ENCODE peak calls at places on chromosomes 4 and X, in five cellular contexts. One of them, this sample, is unnamed.

GRCh38 chrX:125405339-125405738 is 85.7 kb downstream of the TEX13C start:
- DNase-seq in K562: no peak
- DNase-seq in HepG2: no peak
- DNase-seq in GM12878: no peak
- DNase-seq in A549: no peak
- DNase-seq in this sample: no peak

GRCh38 chr4:38659346-38659745 is 4.7 kb upstream of the KLF3 start:
- DNase-seq in HepG2: no peak
- DNase-seq in A549: no peak
- DNase-seq in K562: no peak
- DNase-seq in GM12878: no peak
- DNase-seq in this sample: no peak

GRCh38 chrX:107818900-107819521 is 6.7 kb upstream of the MID2 start:
- DNase-seq in HepG2: no peak
- DNase-seq in GM12878: no peak
- DNase-seq in K562: no peak
- DNase-seq in A549: no peak
- DNase-seq in this sample: peak

GRCh38 chr4:972651-973424 is 531 bp downstream of the DGKQ start:
- DNase-seq in A549: no peak
- DNase-seq in K562: peak
- DNase-seq in HepG2: no peak
- DNase-seq in GM12878: no peak
- DNase-seq in this sample: peak

GRCh38 chrX:54066841-54067240 is 22.6 kb upstream of the PHF8 start:
- DNase-seq in HepG2: no peak
- DNase-seq in A549: no peak
- DNase-seq in K562: no peak
- DNase-seq in GM12878: no peak
- DNase-seq in this sample: no peak

GRCh38 chr4:22515888-22516541 is at the start of gene ADGRA3:
- DNase-seq in HepG2: peak
- DNase-seq in K562: peak
- DNase-seq in A549: peak
- DNase-seq in GM12878: no peak
- DNase-seq in this sample: peak

GRCh38 chr4:169048867-169049266 is 38.8 kb upstream of the CBR4 start:
- DNase-seq in A549: no peak
- DNase-seq in HepG2: no peak
- DNase-seq in K562: no peak
- DNase-seq in GM12878: no peak
- DNase-seq in this sample: no peak

GRCh38 chrX:154458954-154459829 is 1.1 kb downstream of the PLXNA3 start:
- DNase-seq in K562: no peak
- DNase-seq in GM12878: no peak
- DNase-seq in HepG2: no peak
- DNase-seq in A549: no peak
- DNase-seq in this sample: no peak

GRCh38 chr4:135256111-135256510 is 1054.5 kb upstream of the PABPC4L start:
- DNase-seq in A549: no peak
- DNase-seq in GM12878: no peak
- DNase-seq in HepG2: no peak
- DNase-seq in K562: no peak
- DNase-seq in this sample: no peak

GRCh38 chr4:65392488-65392887 is 277.8 kb downstream of the EPHA5 start:
- DNase-seq in A549: no peak
- DNase-seq in K562: no peak
- DNase-seq in GM12878: no peak
- DNase-seq in HepG2: no peak
- DNase-seq in this sample: no peak

GRCh38 chr4:40455340-40455902 is 120.3 kb downstream of the CHRNA9 start:
- DNase-seq in GM12878: no peak
- DNase-seq in K562: no peak
- DNase-seq in HepG2: peak
- DNase-seq in A549: peak
- DNase-seq in this sample: no peak

GRCh38 chrX:154724999-154725756 is 25.7 kb downstream of the GAB3 start:
- DNase-seq in HepG2: no peak
- DNase-seq in K562: no peak
- DNase-seq in GM12878: no peak
- DNase-seq in A549: no peak
- DNase-seq in this sample: peak

GRCh38 chrX:274904-275475 is 6.2 kb upstream of the PLCXD1 start:
- DNase-seq in A549: no peak
- DNase-seq in HepG2: peak
- DNase-seq in K562: no peak
- DNase-seq in GM12878: no peak
- DNase-seq in this sample: peak

GRCh38 chr4:147340111-147340510 is 140.8 kb upstream of the EDNRA start:
- DNase-seq in A549: no peak
- DNase-seq in K562: no peak
- DNase-seq in HepG2: no peak
- DNase-seq in GM12878: no peak
- DNase-seq in this sample: no peak

GRCh38 chrX:42442745-42443144 is 335.2 kb downstream of the PPP1R2C start:
- DNase-seq in GM12878: no peak
- DNase-seq in HepG2: no peak
- DNase-seq in K562: no peak
- DNase-seq in A549: no peak
- DNase-seq in this sample: no peak

GRCh38 chrX:7889680-7890079 is 37.5 kb downstream of the PNPLA4 start:
- DNase-seq in K562: no peak
- DNase-seq in HepG2: no peak
- DNase-seq in GM12878: no peak
- DNase-seq in A549: no peak
- DNase-seq in this sample: no peak

GRCh38 chrX:119790977-119791436 is 423 bp downstream of the RPL39 start:
- DNase-seq in HepG2: peak
- DNase-seq in K562: no peak
- DNase-seq in A549: peak
- DNase-seq in GM12878: no peak
- DNase-seq in this sample: no peak

GRCh38 chrX:152445926-152446325 is 5.2 kb downstream of the GABRA3 start:
- DNase-seq in A549: no peak
- DNase-seq in GM12878: no peak
- DNase-seq in HepG2: no peak
- DNase-seq in K562: no peak
- DNase-seq in this sample: no peak

GRCh38 chr4:165813606-165814005 is 59.4 kb upstream of the TLL1 start:
- DNase-seq in K562: no peak
- DNase-seq in HepG2: no peak
- DNase-seq in A549: no peak
- DNase-seq in GM12878: no peak
- DNase-seq in this sample: no peak

GRCh38 chr4:49000806-49001205 is 14.7 kb downstream of the CWH43 start:
- DNase-seq in GM12878: no peak
- DNase-seq in A549: no peak
- DNase-seq in HepG2: no peak
- DNase-seq in K562: no peak
- DNase-seq in this sample: no peak

GRCh38 chr4:90951037-90951436 is 823.8 kb downstream of the CCSER1 start:
- DNase-seq in A549: peak
- DNase-seq in GM12878: no peak
- DNase-seq in K562: no peak
- DNase-seq in HepG2: peak
- DNase-seq in this sample: peak

GRCh38 chr4:181504846-181505374 is 738.3 kb upstream of the TENM3 start:
- DNase-seq in K562: no peak
- DNase-seq in HepG2: no peak
- DNase-seq in A549: no peak
- DNase-seq in GM12878: no peak
- DNase-seq in this sample: no peak

GRCh38 chrX:111259559-111259958 is 10.7 kb downstream of the CAPN6 start:
- DNase-seq in GM12878: no peak
- DNase-seq in A549: no peak
- DNase-seq in K562: no peak
- DNase-seq in HepG2: no peak
- DNase-seq in this sample: no peak

GRCh38 chr4:47528651-47529050 is 43.6 kb downstream of the ATP10D start:
- DNase-seq in GM12878: no peak
- DNase-seq in HepG2: no peak
- DNase-seq in K562: no peak
- DNase-seq in A549: no peak
- DNase-seq in this sample: no peak

GRCh38 chr4:97153042-97153441 is 990.2 kb downstream of the STPG2 start:
- DNase-seq in A549: peak
- DNase-seq in HepG2: peak
- DNase-seq in GM12878: no peak
- DNase-seq in K562: no peak
- DNase-seq in this sample: peak

GRCh38 chr4:101753702-101754101 is 36.8 kb upstream of the BANK1 start:
- DNase-seq in HepG2: no peak
- DNase-seq in GM12878: no peak
- DNase-seq in K562: no peak
- DNase-seq in A549: peak
- DNase-seq in this sample: no peak

DNA sequence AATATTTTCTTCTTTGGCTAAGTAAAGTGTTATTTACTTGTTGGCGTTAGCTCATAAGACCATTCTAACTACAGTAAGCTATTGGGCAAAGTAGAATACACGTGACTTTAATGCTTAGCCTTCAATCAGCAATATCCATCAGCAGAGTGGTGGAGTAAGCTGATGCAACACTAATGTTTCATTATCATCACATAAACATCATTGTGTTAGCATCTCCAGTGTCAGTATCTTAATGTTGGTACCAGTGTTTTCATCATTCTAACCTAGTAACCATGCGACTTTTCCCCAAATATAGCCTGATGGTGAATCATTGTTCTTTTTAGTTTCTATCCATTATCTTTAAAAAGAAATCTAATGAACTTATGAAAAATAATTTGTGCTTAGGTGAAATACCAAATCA is 48.5 kb downstream of the APOOL start:
- DNase-seq in A549: no peak
- DNase-seq in K562: no peak
- DNase-seq in HepG2: no peak
- DNase-seq in GM12878: no peak
- DNase-seq in this sample: no peak
- TF ChIP-seq JUNB in A549: no peak
- TF ChIP-seq JUNB in K562: no peak
- TF ChIP-seq JUNB in HepG2: no peak
- TF ChIP-seq JUNB in GM12878: no peak
- TF ChIP-seq JUNB in this sample: no peak

DNA sequence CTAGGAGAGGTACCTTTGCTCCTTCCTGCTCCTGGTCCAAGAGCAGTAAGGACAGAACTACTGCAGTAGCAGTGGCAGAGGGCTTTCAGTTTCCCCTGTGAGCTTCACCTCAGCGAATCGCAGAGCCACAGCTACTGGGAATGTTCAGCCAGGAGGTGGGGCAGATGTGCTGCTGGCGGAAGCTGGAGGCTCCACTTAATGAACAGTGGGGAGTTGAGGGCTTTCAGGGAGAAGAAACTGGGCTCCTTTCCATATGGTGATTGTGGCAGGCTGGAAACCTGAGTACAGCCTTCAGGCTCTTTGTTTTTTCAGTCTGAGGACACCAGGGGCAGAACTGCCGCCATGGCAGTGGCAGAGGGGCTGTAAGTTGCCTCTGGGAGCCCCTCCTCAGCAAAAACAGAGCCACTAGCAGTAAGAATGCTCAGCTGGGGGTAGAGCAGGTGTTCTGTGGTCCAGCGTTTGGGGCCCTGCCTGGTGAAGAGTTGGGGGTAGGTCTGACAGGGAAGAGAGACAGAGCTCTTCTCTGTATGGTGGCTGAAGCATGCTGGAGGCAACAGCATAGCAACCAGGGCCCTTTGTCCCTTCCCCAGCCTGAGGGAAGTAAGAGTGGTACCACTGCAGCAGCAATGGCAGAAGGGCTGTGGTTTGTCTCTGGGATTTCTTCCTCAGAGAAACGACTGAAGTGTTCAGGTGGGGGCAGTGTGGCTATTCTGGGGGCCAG is 106.0 kb upstream of the GRXCR1 start:
- DNase-seq in HepG2: no peak
- DNase-seq in A549: no peak
- DNase-seq in GM12878: no peak
- DNase-seq in K562: no peak
- DNase-seq in this sample: peak
- TF ChIP-seq JUNB in HepG2: no peak
- TF ChIP-seq JUNB in A549: no peak
- TF ChIP-seq JUNB in GM12878: no peak
- TF ChIP-seq JUNB in K562: no peak
- TF ChIP-seq JUNB in this sample: no peak

GRCh38 chr4:185305979-185306442 is 89.7 kb downstream of the LRP2BP start:
- DNase-seq in A549: peak
- DNase-seq in HepG2: no peak
- DNase-seq in K562: no peak
- DNase-seq in GM12878: no peak
- DNase-seq in this sample: peak
- TF ChIP-seq JUNB in A549: no peak
- TF ChIP-seq JUNB in HepG2: no peak
- TF ChIP-seq JUNB in K562: no peak
- TF ChIP-seq JUNB in GM12878: no peak
- TF ChIP-seq JUNB in this sample: no peak

GRCh38 chrX:74422029-74422352 is 698 bp downstream of the SLC16A2 start:
- DNase-seq in A549: no peak
- DNase-seq in HepG2: no peak
- DNase-seq in GM12878: no peak
- DNase-seq in K562: no peak
- DNase-seq in this sample: peak

GRCh38 chrX:74419861-74420193 is 1.5 kb upstream of the SLC16A2 start:
- DNase-seq in A549: no peak
- DNase-seq in GM12878: no peak
- DNase-seq in HepG2: no peak
- DNase-seq in K562: no peak
- DNase-seq in this sample: peak

GRCh38 chrX:74421181-74422028 is at the start of gene SLC16A2:
- DNase-seq in HepG2: no peak
- DNase-seq in GM12878: no peak
- DNase-seq in K562: no peak
- DNase-seq in A549: peak
- DNase-seq in this sample: peak

GRCh38 chrX:74422576-74423288 is 1.4 kb downstream of the SLC16A2 start:
- DNase-seq in HepG2: peak
- DNase-seq in K562: no peak
- DNase-seq in GM12878: no peak
- DNase-seq in A549: no peak
- DNase-seq in this sample: peak

DNA sequence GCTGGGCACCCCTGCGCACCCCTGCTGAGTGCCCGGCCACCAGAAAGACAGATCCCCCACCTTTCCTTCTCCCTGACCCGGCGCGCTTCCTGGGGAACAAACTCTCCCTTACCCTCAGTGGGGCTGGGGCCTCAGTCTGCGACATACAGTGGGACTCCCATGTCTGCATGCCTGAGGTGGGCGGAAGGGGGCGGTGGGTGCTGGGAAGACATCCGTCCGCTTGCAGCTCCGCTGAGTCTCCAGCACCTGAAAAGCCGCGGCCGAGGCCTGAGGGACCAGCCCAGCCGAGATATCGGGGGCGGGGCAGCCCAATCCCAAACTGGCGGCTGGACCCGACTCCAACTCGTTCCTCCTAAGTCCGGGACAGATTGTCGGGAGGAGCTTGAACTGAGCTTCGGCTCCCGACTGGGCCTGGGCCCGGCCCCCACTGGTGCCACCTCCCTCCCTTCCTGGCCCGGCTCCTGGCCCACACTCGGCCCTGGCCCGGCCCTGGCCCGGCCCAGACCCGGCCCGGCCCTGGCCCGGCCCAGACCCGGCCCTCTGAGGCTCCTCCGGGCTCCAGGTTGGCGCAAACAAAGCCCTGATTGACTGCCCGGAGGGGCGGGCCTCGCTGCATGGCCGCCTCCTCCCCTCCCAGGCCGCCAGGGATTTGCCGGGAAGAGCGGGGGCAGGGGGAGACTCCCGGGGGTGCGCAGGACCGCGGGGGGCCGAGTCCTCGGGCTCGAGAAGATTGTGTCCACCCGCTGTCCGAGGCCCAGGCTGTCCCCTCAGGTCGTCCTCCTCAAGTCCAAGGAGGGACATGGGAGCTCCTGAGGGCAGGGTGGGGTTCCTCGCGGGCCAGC is 878 bp upstream of the SLC16A2 start:
- DNase-seq in K562: no peak
- DNase-seq in A549: peak
- DNase-seq in GM12878: no peak
- DNase-seq in HepG2: no peak
- DNase-seq in this sample: peak
- TF ChIP-seq JUNB in K562: no peak
- TF ChIP-seq JUNB in A549: no peak
- TF ChIP-seq JUNB in GM12878: no peak
- TF ChIP-seq JUNB in HepG2: no peak
- TF ChIP-seq JUNB in this sample: no peak

This sample was measured in GM23338.